ENCODE peak calls at places on chromosomes 16 and 17, in seven cellular contexts. Y is NCI-H1417; U is AG09319; F is T-helper 17 cell; R is CD8-positive, alpha-beta T cell; O is GM12865; S is RWPE1. J is an unnamed sample.

GRCh38 chr16:4384497-4384896 is 12.8 kb downstream of the VASN start:
- DNase-seq in Y (no peak), U (peak; percentile 71), F (no peak), R (no peak), O (no peak), S (no peak), J (peak; percentile 83)

GRCh38 chr17:61208301-61209098 is 191.1 kb upstream of the TBX2 start:
- DNase-seq in Y (peak; percentile 79), U (peak; percentile 54), F (no peak), R (no peak), O (no peak), S (no peak), J (no peak)

GRCh38 chr16:65876200-65876498 is 490.3 kb upstream of the CDH5 start:
- DNase-seq in Y (no peak), U (no peak), F (no peak), R (no peak), O (no peak), S (no peak), J (peak; percentile 54)

GRCh38 chr17:61416540-61417363 is 17.1 kb downstream of the TBX2 start:
- DNase-seq in Y (peak; percentile 71), U (peak; percentile 79), F (peak; percentile 48), R (peak; percentile 40), O (peak; percentile 75), S (peak; percentile 73), J (peak; percentile 95)

GRCh38 chr17:81040791-81041337 is 5.9 kb downstream of the BAIAP2 start:
- DNase-seq in Y (no peak), U (no peak), F (no peak), R (peak; percentile 35), O (peak; percentile 27), S (no peak), J (peak; percentile 62)

GRCh38 chr17:30720013-30720471 is 104.5 kb downstream of the CRLF3 start:
- DNase-seq in Y (no peak), U (no peak), F (no peak), R (no peak), O (no peak), S (no peak), J (no peak)

GRCh38 chr17:74199306-74200092 is 4.0 kb upstream of the RPL38 start:
- DNase-seq in Y (peak; percentile 81), U (no peak), F (peak; percentile 61), R (peak; percentile 49), O (peak; percentile 60), S (peak; percentile 65), J (peak; percentile 85)

GRCh38 chr17:511001-511690 is 158.5 kb upstream of the RPH3AL start:
- DNase-seq in Y (no peak), U (peak; percentile 56), F (no peak), R (no peak), O (no peak), S (no peak), J (peak; percentile 85)

GRCh38 chr16:74700206-74701040 is at the start of gene MLKL:
- DNase-seq in Y (peak; percentile 1), U (no peak), F (peak; percentile 31), R (peak; percentile 63), O (peak; percentile 73), S (peak; percentile 59), J (peak; percentile 74)

GRCh38 chr16:10558746-10559641 is 21.4 kb downstream of the EMP2 start:
- DNase-seq in Y (no peak), U (peak; percentile 11), F (no peak), R (no peak), O (no peak), S (no peak), J (peak; percentile 82)

GRCh38 chr16:85196976-85197375 is 84.7 kb upstream of the CIBAR2 start:
- DNase-seq in Y (no peak), U (no peak), F (no peak), R (no peak), O (no peak), S (no peak), J (no peak)

GRCh38 chr17:38605230-38605851 is 411 bp downstream of the SRCIN1 start:
- DNase-seq in Y (no peak), U (no peak), F (no peak), R (no peak), O (no peak), S (no peak), J (no peak)

GRCh38 chr16:78499399-78499798 is 399.9 kb downstream of the WWOX start:
- DNase-seq in Y (no peak), U (no peak), F (no peak), R (no peak), O (no peak), S (no peak), J (no peak)

GRCh38 chr17:27339836-27340550 is 46.1 kb downstream of the WSB1 start:
- DNase-seq in Y (no peak), U (no peak), F (no peak), R (no peak), O (peak; percentile 47), S (peak; percentile 90), J (no peak)

GRCh38 chr17:44006581-44007345 is 2.3 kb downstream of the NAGS start:
- DNase-seq in Y (peak; percentile 93), U (peak; percentile 88), F (peak; percentile 86), R (peak; percentile 96), O (peak; percentile 97), S (peak; percentile 98), J (peak; percentile 100)

GRCh38 chr17:49896860-49897259 is 49.0 kb upstream of the TAC4 start:
- DNase-seq in Y (no peak), U (no peak), F (no peak), R (no peak), O (no peak), S (no peak), J (no peak)

GRCh38 chr17:38469875-38470274 is 41.6 kb downstream of the ARHGAP23 start:
- DNase-seq in Y (no peak), U (no peak), F (no peak), R (no peak), O (no peak), S (no peak), J (peak; percentile 70)

GRCh38 chr17:72422505-72423285 is 301.9 kb downstream of the SOX9 start:
- DNase-seq in Y (no peak), U (peak; percentile 44), F (no peak), R (no peak), O (peak; percentile 95), S (peak; percentile 42), J (peak; percentile 80)

GRCh38 chr16:8581923-8582580 is 8.3 kb downstream of the TMEM114 start:
- DNase-seq in Y (no peak), U (no peak), F (no peak), R (no peak), O (peak; percentile 55), S (no peak), J (no peak)

GRCh38 chr17:41082565-41083136 is 1.3 kb upstream of the KRTAP4-7 start:
- DNase-seq in Y (no peak), U (no peak), F (no peak), R (no peak), O (no peak), S (peak; percentile 30), J (peak; percentile 13)

GRCh38 chr16:53257001-53257400 is 177.3 kb upstream of the RBL2 start:
- DNase-seq in Y (no peak), U (peak; percentile 10), F (no peak), R (no peak), O (no peak), S (peak; percentile 54), J (peak; percentile 67)

GRCh38 chr17:82338858-82339633 is 5.5 kb upstream of the SECTM1 start:
- DNase-seq in Y (no peak), U (no peak), F (no peak), R (no peak), O (no peak), S (peak; percentile 88), J (peak; percentile 88)

GRCh38 chr16:56312556-56312955 is 112.8 kb downstream of the AMFR start:
- DNase-seq in Y (no peak), U (no peak), F (no peak), R (no peak), O (no peak), S (no peak), J (no peak)